ENCODE peak calls at places on chromosome 21, in seven cellular contexts. One of them, this sample, is unnamed. For H3K9me3, the result is how much of the 10 kb centered on the place peaks cover.

GRCh38 chr21:42892931-42893660 is at the start of gene NDUFV3:
- DNase-seq in effector memory CD4-positive, alpha-beta T cell: peak
- DNase-seq in lung: peak
- DNase-seq in cardiac muscle cell: peak
- DNase-seq in uterus: peak
- DNase-seq in SJCRH30: peak
- DNase-seq in CD4-positive, CD25-positive, alpha-beta regulatory T cell: peak
- DNase-seq in this sample: peak

GRCh38 chr21:44511219-44511937 is 28.6 kb downstream of the KRTAP10-1 start:
- DNase-seq in effector memory CD4-positive, alpha-beta T cell: no peak
- DNase-seq in lung: no peak
- DNase-seq in cardiac muscle cell: no peak
- DNase-seq in uterus: no peak
- DNase-seq in SJCRH30: no peak
- DNase-seq in CD4-positive, CD25-positive, alpha-beta regulatory T cell: no peak
- DNase-seq in this sample: no peak

GRCh38 chr21:32726742-32727477 is 903 bp downstream of the SYNJ1 start:
- DNase-seq in effector memory CD4-positive, alpha-beta T cell: no peak
- DNase-seq in lung: peak
- DNase-seq in cardiac muscle cell: peak
- DNase-seq in uterus: no peak
- DNase-seq in SJCRH30: peak
- DNase-seq in CD4-positive, CD25-positive, alpha-beta regulatory T cell: no peak
- DNase-seq in this sample: peak

GRCh38 chr21:44525431-44526095 is 14.4 kb downstream of the KRTAP10-1 start:
- DNase-seq in effector memory CD4-positive, alpha-beta T cell: no peak
- DNase-seq in lung: no peak
- DNase-seq in cardiac muscle cell: no peak
- DNase-seq in uterus: peak
- DNase-seq in SJCRH30: no peak
- DNase-seq in CD4-positive, CD25-positive, alpha-beta regulatory T cell: no peak
- DNase-seq in this sample: no peak

GRCh38 chr21:41750532-41751151 is 16.2 kb downstream of the RIPK4 start:
- DNase-seq in effector memory CD4-positive, alpha-beta T cell: no peak
- DNase-seq in lung: no peak
- DNase-seq in cardiac muscle cell: no peak
- DNase-seq in uterus: no peak
- DNase-seq in SJCRH30: no peak
- DNase-seq in CD4-positive, CD25-positive, alpha-beta regulatory T cell: no peak
- DNase-seq in this sample: no peak

GRCh38 chr21:17636711-17637110 is 24.0 kb upstream of the BTG3 start:
- DNase-seq in effector memory CD4-positive, alpha-beta T cell: no peak
- DNase-seq in lung: no peak
- DNase-seq in cardiac muscle cell: no peak
- DNase-seq in uterus: no peak
- DNase-seq in SJCRH30: no peak
- DNase-seq in CD4-positive, CD25-positive, alpha-beta regulatory T cell: no peak
- DNase-seq in this sample: no peak

GRCh38 chr21:32463889-32464300 is 51.4 kb downstream of the EVA1C start:
- DNase-seq in effector memory CD4-positive, alpha-beta T cell: no peak
- DNase-seq in lung: no peak
- DNase-seq in cardiac muscle cell: peak
- DNase-seq in uterus: no peak
- DNase-seq in SJCRH30: no peak
- DNase-seq in CD4-positive, CD25-positive, alpha-beta regulatory T cell: no peak
- DNase-seq in this sample: no peak

GRCh38 chr21:42646076-42646825 is 7.2 kb upstream of the PDE9A start:
- DNase-seq in effector memory CD4-positive, alpha-beta T cell: no peak
- DNase-seq in lung: no peak
- DNase-seq in cardiac muscle cell: no peak
- DNase-seq in uterus: no peak
- DNase-seq in SJCRH30: no peak
- DNase-seq in CD4-positive, CD25-positive, alpha-beta regulatory T cell: no peak
- DNase-seq in this sample: no peak

GRCh38 chr21:44450999-44451398 is 4.3 kb upstream of the LRRC3 start:
- DNase-seq in effector memory CD4-positive, alpha-beta T cell: no peak
- DNase-seq in lung: no peak
- DNase-seq in cardiac muscle cell: no peak
- DNase-seq in uterus: no peak
- DNase-seq in SJCRH30: no peak
- DNase-seq in CD4-positive, CD25-positive, alpha-beta regulatory T cell: no peak
- DNase-seq in this sample: no peak

GRCh38 chr21:41605178-41605933 is 97.4 kb upstream of the TMPRSS2 start:
- DNase-seq in effector memory CD4-positive, alpha-beta T cell: no peak
- DNase-seq in lung: no peak
- DNase-seq in cardiac muscle cell: no peak
- DNase-seq in uterus: no peak
- DNase-seq in SJCRH30: no peak
- DNase-seq in CD4-positive, CD25-positive, alpha-beta regulatory T cell: no peak
- DNase-seq in this sample: no peak

GRCh38 chr21:32412162-32412997 is at the start of gene EVA1C:
- DNase-seq in effector memory CD4-positive, alpha-beta T cell: peak
- DNase-seq in lung: peak
- DNase-seq in cardiac muscle cell: peak
- DNase-seq in uterus: peak
- DNase-seq in SJCRH30: peak
- DNase-seq in CD4-positive, CD25-positive, alpha-beta regulatory T cell: peak
- DNase-seq in this sample: peak

GRCh38 chr21:32624726-32625125 is 12.5 kb upstream of the CFAP298 start:
- DNase-seq in effector memory CD4-positive, alpha-beta T cell: no peak
- DNase-seq in lung: no peak
- DNase-seq in cardiac muscle cell: peak
- DNase-seq in uterus: no peak
- DNase-seq in SJCRH30: peak
- DNase-seq in CD4-positive, CD25-positive, alpha-beta regulatory T cell: no peak
- DNase-seq in this sample: no peak

GRCh38 chr21:44907966-44908364 is 12.7 kb downstream of the ITGB2 start:
- DNase-seq in effector memory CD4-positive, alpha-beta T cell: no peak
- DNase-seq in lung: no peak
- DNase-seq in cardiac muscle cell: peak
- DNase-seq in uterus: no peak
- DNase-seq in SJCRH30: no peak
- DNase-seq in CD4-positive, CD25-positive, alpha-beta regulatory T cell: no peak
- DNase-seq in this sample: no peak

GRCh38 chr21:43811262-43812105 is 22.1 kb downstream of the RRP1 start:
- DNase-seq in effector memory CD4-positive, alpha-beta T cell: no peak
- DNase-seq in lung: no peak
- DNase-seq in cardiac muscle cell: no peak
- DNase-seq in uterus: no peak
- DNase-seq in SJCRH30: peak
- DNase-seq in CD4-positive, CD25-positive, alpha-beta regulatory T cell: no peak
- DNase-seq in this sample: no peak

GRCh38 chr21:27213328-27213727 is 246.4 kb upstream of the ADAMTS5 start:
- DNase-seq in effector memory CD4-positive, alpha-beta T cell: no peak
- DNase-seq in lung: no peak
- DNase-seq in cardiac muscle cell: peak
- DNase-seq in uterus: no peak
- DNase-seq in SJCRH30: peak
- DNase-seq in CD4-positive, CD25-positive, alpha-beta regulatory T cell: no peak
- DNase-seq in this sample: no peak

GRCh38 chr21:43917515-43918384 is 52.7 kb downstream of the AGPAT3 start:
- DNase-seq in effector memory CD4-positive, alpha-beta T cell: no peak
- DNase-seq in lung: no peak
- DNase-seq in cardiac muscle cell: no peak
- DNase-seq in uterus: no peak
- DNase-seq in SJCRH30: no peak
- DNase-seq in CD4-positive, CD25-positive, alpha-beta regulatory T cell: no peak
- DNase-seq in this sample: no peak

GRCh38 chr21:42346866-42347600 is 3.8 kb downstream of the TFF2 start:
- DNase-seq in effector memory CD4-positive, alpha-beta T cell: no peak
- DNase-seq in lung: no peak
- DNase-seq in cardiac muscle cell: no peak
- DNase-seq in uterus: no peak
- DNase-seq in SJCRH30: no peak
- DNase-seq in CD4-positive, CD25-positive, alpha-beta regulatory T cell: no peak
- DNase-seq in this sample: no peak

GRCh38 chr21:41662761-41663160 is 104.1 kb downstream of the RIPK4 start:
- DNase-seq in effector memory CD4-positive, alpha-beta T cell: no peak
- DNase-seq in lung: no peak
- DNase-seq in cardiac muscle cell: no peak
- DNase-seq in uterus: no peak
- DNase-seq in SJCRH30: no peak
- DNase-seq in CD4-positive, CD25-positive, alpha-beta regulatory T cell: no peak
- DNase-seq in this sample: no peak

GRCh38 chr21:17513214-17514123 is 626 bp downstream of the CXADR start:
- DNase-seq in effector memory CD4-positive, alpha-beta T cell: no peak
- DNase-seq in lung: peak
- DNase-seq in cardiac muscle cell: peak
- DNase-seq in uterus: peak
- DNase-seq in SJCRH30: peak
- DNase-seq in CD4-positive, CD25-positive, alpha-beta regulatory T cell: peak
- DNase-seq in this sample: no peak

GRCh38 chr21:42547001-42547905 is 33.6 kb downstream of the SLC37A1 start:
- DNase-seq in effector memory CD4-positive, alpha-beta T cell: no peak
- DNase-seq in lung: no peak
- DNase-seq in cardiac muscle cell: no peak
- DNase-seq in uterus: no peak
- DNase-seq in SJCRH30: no peak
- DNase-seq in CD4-positive, CD25-positive, alpha-beta regulatory T cell: no peak
- DNase-seq in this sample: no peak

GRCh38 chr21:15749045-15749867 is 19.5 kb downstream of the USP25 start:
- DNase-seq in effector memory CD4-positive, alpha-beta T cell: no peak
- DNase-seq in lung: no peak
- DNase-seq in cardiac muscle cell: peak
- DNase-seq in uterus: no peak
- DNase-seq in SJCRH30: no peak
- DNase-seq in CD4-positive, CD25-positive, alpha-beta regulatory T cell: no peak
- DNase-seq in this sample: no peak

GRCh38 chr21:34065015-34065414 is 8.4 kb upstream of the MRPS6 start:
- DNase-seq in effector memory CD4-positive, alpha-beta T cell: no peak
- DNase-seq in lung: no peak
- DNase-seq in cardiac muscle cell: no peak
- DNase-seq in uterus: no peak
- DNase-seq in SJCRH30: no peak
- DNase-seq in CD4-positive, CD25-positive, alpha-beta regulatory T cell: no peak
- DNase-seq in this sample: no peak

DNA sequence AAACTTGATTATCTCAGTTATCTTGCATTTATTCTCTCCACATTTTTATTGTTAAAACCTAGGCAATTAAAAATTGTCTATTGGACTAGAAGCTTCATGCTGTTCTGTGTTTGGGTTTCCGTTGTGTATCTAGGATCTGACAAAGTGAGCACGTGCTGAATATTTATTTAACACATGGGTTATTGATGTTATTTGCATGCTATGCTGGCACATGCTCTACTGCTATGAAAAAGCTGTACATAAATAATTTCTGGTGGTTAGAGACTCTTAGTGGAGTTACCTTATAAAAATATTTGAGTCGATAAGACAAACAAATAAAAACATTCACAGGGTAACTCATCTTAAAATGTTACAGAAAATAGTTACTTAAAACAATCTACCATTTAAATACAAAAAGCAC is 1769.7 kb downstream of the MRPL39 start:
- DNase-seq in effector memory CD4-positive, alpha-beta T cell: no peak
- DNase-seq in lung: no peak
- DNase-seq in cardiac muscle cell: no peak
- DNase-seq in uterus: no peak
- DNase-seq in SJCRH30: no peak
- DNase-seq in CD4-positive, CD25-positive, alpha-beta regulatory T cell: no peak
- DNase-seq in this sample: no peak
- H3K9me3 ChIP-seq in effector memory CD4-positive, alpha-beta T cell: under half
- H3K9me3 ChIP-seq in lung: under half
- H3K9me3 ChIP-seq in cardiac muscle cell: under half
- H3K9me3 ChIP-seq in uterus: under half
- H3K9me3 ChIP-seq in SJCRH30: under half
- H3K9me3 ChIP-seq in CD4-positive, CD25-positive, alpha-beta regulatory T cell: under half
- H3K9me3 ChIP-seq in this sample: under half

DNA sequence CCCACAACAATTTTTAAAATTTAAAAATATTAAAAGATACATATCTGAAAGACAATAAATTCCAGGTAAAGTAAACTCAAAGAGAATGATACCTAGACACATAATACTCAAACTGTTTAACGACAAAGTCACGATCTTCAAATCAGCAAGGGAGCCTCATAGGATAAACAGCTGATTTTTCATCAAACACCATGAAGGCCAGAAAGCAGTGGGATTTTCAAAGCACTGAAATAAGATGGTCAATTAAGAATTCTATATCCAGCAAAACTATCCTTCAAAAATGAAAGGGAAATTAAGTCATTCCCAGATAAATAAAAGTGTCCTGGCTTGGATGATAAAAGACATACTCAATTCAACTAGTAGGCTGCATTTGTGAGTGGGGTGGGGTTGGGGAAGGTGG is 100.5 kb downstream of the TIAM1 start:
- DNase-seq in effector memory CD4-positive, alpha-beta T cell: no peak
- DNase-seq in lung: no peak
- DNase-seq in cardiac muscle cell: no peak
- DNase-seq in uterus: no peak
- DNase-seq in SJCRH30: no peak
- DNase-seq in CD4-positive, CD25-positive, alpha-beta regulatory T cell: no peak
- DNase-seq in this sample: no peak
- H3K9me3 ChIP-seq in effector memory CD4-positive, alpha-beta T cell: under half
- H3K9me3 ChIP-seq in lung: under half
- H3K9me3 ChIP-seq in cardiac muscle cell: under half
- H3K9me3 ChIP-seq in uterus: under half
- H3K9me3 ChIP-seq in SJCRH30: under half
- H3K9me3 ChIP-seq in CD4-positive, CD25-positive, alpha-beta regulatory T cell: under half
- H3K9me3 ChIP-seq in this sample: under half

GRCh38 chr21:46416551-46416950 is 42.1 kb upstream of the DIP2A start:
- DNase-seq in effector memory CD4-positive, alpha-beta T cell: no peak
- DNase-seq in lung: no peak
- DNase-seq in cardiac muscle cell: no peak
- DNase-seq in uterus: no peak
- DNase-seq in SJCRH30: peak
- DNase-seq in CD4-positive, CD25-positive, alpha-beta regulatory T cell: no peak
- DNase-seq in this sample: no peak
- H3K9me3 ChIP-seq in effector memory CD4-positive, alpha-beta T cell: under half
- H3K9me3 ChIP-seq in lung: under half
- H3K9me3 ChIP-seq in cardiac muscle cell: under half
- H3K9me3 ChIP-seq in uterus: under half
- H3K9me3 ChIP-seq in SJCRH30: under half
- H3K9me3 ChIP-seq in CD4-positive, CD25-positive, alpha-beta regulatory T cell: under half
- H3K9me3 ChIP-seq in this sample: under half

GRCh38 chr21:40606341-40606740 is 240.6 kb downstream of the DSCAM start:
- DNase-seq in effector memory CD4-positive, alpha-beta T cell: no peak
- DNase-seq in lung: no peak
- DNase-seq in cardiac muscle cell: no peak
- DNase-seq in uterus: no peak
- DNase-seq in SJCRH30: no peak
- DNase-seq in CD4-positive, CD25-positive, alpha-beta regulatory T cell: no peak
- DNase-seq in this sample: no peak

GRCh38 chr21:40602105-40602504 is 244.9 kb downstream of the DSCAM start:
- DNase-seq in effector memory CD4-positive, alpha-beta T cell: no peak
- DNase-seq in lung: no peak
- DNase-seq in cardiac muscle cell: no peak
- DNase-seq in uterus: no peak
- DNase-seq in SJCRH30: no peak
- DNase-seq in CD4-positive, CD25-positive, alpha-beta regulatory T cell: no peak
- DNase-seq in this sample: no peak

GRCh38 chr21:40603774-40604173 is 243.2 kb downstream of the DSCAM start:
- DNase-seq in effector memory CD4-positive, alpha-beta T cell: no peak
- DNase-seq in lung: no peak
- DNase-seq in cardiac muscle cell: no peak
- DNase-seq in uterus: no peak
- DNase-seq in SJCRH30: no peak
- DNase-seq in CD4-positive, CD25-positive, alpha-beta regulatory T cell: no peak
- DNase-seq in this sample: no peak

DNA sequence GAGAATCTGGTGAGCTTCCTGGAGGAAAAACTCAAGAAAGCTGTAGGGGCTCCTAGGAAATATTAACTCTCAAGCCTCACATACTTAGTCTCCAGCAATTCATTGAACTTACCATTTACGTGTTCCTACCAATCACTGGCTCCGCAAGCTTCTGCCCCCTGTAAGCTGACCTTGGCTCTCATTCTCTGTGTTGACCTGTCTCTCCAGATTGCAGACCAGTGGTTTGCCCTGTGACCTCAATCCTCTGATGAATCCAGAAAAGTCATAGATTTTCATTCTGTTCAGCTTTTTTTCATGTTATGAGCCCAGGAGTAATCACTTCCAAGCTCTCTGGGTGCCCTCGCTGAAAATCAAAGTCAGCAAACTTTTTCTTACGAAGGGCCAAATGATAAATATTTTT is 241.9 kb downstream of the DSCAM start:
- DNase-seq in effector memory CD4-positive, alpha-beta T cell: no peak
- DNase-seq in lung: no peak
- DNase-seq in cardiac muscle cell: no peak
- DNase-seq in uterus: no peak
- DNase-seq in SJCRH30: no peak
- DNase-seq in CD4-positive, CD25-positive, alpha-beta regulatory T cell: no peak
- DNase-seq in this sample: no peak
- H3K9me3 ChIP-seq in effector memory CD4-positive, alpha-beta T cell: under half
- H3K9me3 ChIP-seq in lung: under half
- H3K9me3 ChIP-seq in cardiac muscle cell: under half
- H3K9me3 ChIP-seq in uterus: under half
- H3K9me3 ChIP-seq in SJCRH30: under half
- H3K9me3 ChIP-seq in CD4-positive, CD25-positive, alpha-beta regulatory T cell: under half
- H3K9me3 ChIP-seq in this sample: under half